ENCODE peak calls at places on chromosomes 16 and 17, in five cellular contexts. B is HEK293T, A is HepG2, E is H1, X is GM12878. O is an unnamed sample.

GRCh38 chr17:72008236-72008874 is 112.5 kb upstream of the SOX9 start:
- DNase-seq in E (no peak), X (no peak), B (no peak), A (no peak), O (no peak)

GRCh38 chr17:77602883-77603640 is 355.4 kb upstream of the TNRC6C start:
- DNase-seq in B (no peak), E (no peak), X (no peak), A (no peak), O (no peak)

GRCh38 chr16:54397190-54397835 is 110.7 kb upstream of the IRX3 start:
- DNase-seq in B (no peak), X (no peak), A (no peak), E (no peak), O (no peak)

GRCh38 chr16:23448392-23448791 is 4.6 kb downstream of the COG7 start:
- DNase-seq in A (no peak), B (no peak), X (no peak), E (no peak), O (no peak)

GRCh38 chr16:87531418-87531817 is 38.6 kb upstream of the ZCCHC14 start:
- DNase-seq in A (no peak), B (no peak), E (no peak), X (no peak), O (no peak)

GRCh38 chr17:80866050-80866793 is 125.4 kb upstream of the CHMP6 start:
- DNase-seq in B (peak), X (peak), A (peak), E (no peak), O (peak)

GRCh38 chr17:30005709-30006320 is 64.4 kb downstream of the EFCAB5 start:
- DNase-seq in E (no peak), B (no peak), A (peak), X (no peak), O (no peak)

GRCh38 chr17:859461-860195 is 77.5 kb downstream of the MRM3 start:
- DNase-seq in A (no peak), B (no peak), X (no peak), E (no peak), O (no peak)

GRCh38 chr16:67514382-67514828 is 14.2 kb upstream of the RIPOR1 start:
- DNase-seq in X (peak), A (peak), B (peak), E (no peak), O (peak)

GRCh38 chr17:79797492-79798295 is 817 bp upstream of the CBX8 start:
- DNase-seq in E (no peak), X (no peak), A (no peak), B (peak), O (no peak)

GRCh38 chr17:29212681-29213121 is 32.5 kb upstream of the MYO18A start:
- DNase-seq in A (peak), E (no peak), B (no peak), X (no peak), O (no peak)

GRCh38 chr16:48384305-48384981 is 770 bp downstream of the SIAH1 start:
- DNase-seq in X (no peak), A (peak), B (peak), E (no peak), O (no peak)

GRCh38 chr17:47279062-47279801 is 25.6 kb downstream of the ITGB3 start:
- DNase-seq in E (no peak), A (no peak), X (peak), B (no peak), O (no peak)

GRCh38 chr17:76541739-76542450 is 2.1 kb downstream of the PRCD start:
- DNase-seq in B (no peak), E (no peak), A (no peak), X (no peak), O (no peak)

GRCh38 chr16:82741073-82741615 is 114.4 kb downstream of the CDH13 start:
- DNase-seq in B (no peak), E (no peak), A (no peak), X (no peak), O (no peak)

GRCh38 chr16:66263973-66264310 is 102.5 kb upstream of the CDH5 start:
- DNase-seq in B (no peak), A (no peak), E (no peak), X (no peak), O (no peak)

GRCh38 chr17:7384489-7385081 is 3.7 kb downstream of the TNK1 start:
- DNase-seq in B (no peak), X (no peak), A (no peak), E (no peak), O (no peak)

GRCh38 chr16:19842758-19843157 is 41.9 kb downstream of the GPRC5B start:
- DNase-seq in A (no peak), E (no peak), B (no peak), X (no peak), O (no peak)

GRCh38 chr16:84537431-84538151 is 33.1 kb upstream of the MEAK7 start:
- DNase-seq in A (no peak), E (no peak), X (no peak), B (no peak), O (no peak)

GRCh38 chr16:68242926-68243858 is 2.0 kb upstream of the PLA2G15 start:
- DNase-seq in A (no peak), E (no peak), B (no peak), X (no peak), O (no peak)

GRCh38 chr17:6100891-6101290 is 30.7 kb downstream of the WSCD1 start:
- DNase-seq in B (no peak), A (no peak), X (no peak), E (no peak), O (no peak)

GRCh38 chr17:48594412-48595106 is 980 bp upstream of the HOXB5 start:
- DNase-seq in X (no peak), E (no peak), B (no peak), A (no peak), O (no peak)

GRCh38 chr17:10646393-10646990 is 10.6 kb downstream of the MYH3 start:
- DNase-seq in X (no peak), B (peak), E (no peak), A (peak), O (peak)

GRCh38 chr17:7403043-7403901 is 625 bp downstream of the TMEM256 start:
- DNase-seq in A (peak), E (no peak), B (peak), X (no peak), O (no peak)

GRCh38 chr17:29583324-29584248 is 5.9 kb downstream of the GIT1 start:
- DNase-seq in E (no peak), X (no peak), B (no peak), A (no peak), O (no peak)

GRCh38 chr16:51556694-51557327 is 405.7 kb upstream of the SALL1 start:
- DNase-seq in A (no peak), X (no peak), B (peak), E (no peak), O (no peak)

GRCh38 chr17:76643553-76644148 is at the start of gene ST6GALNAC1:
- DNase-seq in E (no peak), A (no peak), X (no peak), B (no peak), O (no peak)

GRCh38 chr16:53156516-53156915 is 101.7 kb downstream of the CHD9 start:
- DNase-seq in X (no peak), E (no peak), A (no peak), B (no peak), O (no peak)

GRCh38 chr17:58666858-58667267 is 25.0 kb downstream of the TEX14 start:
- DNase-seq in X (no peak), B (no peak), A (no peak), E (no peak), O (no peak)

GRCh38 chr17:50033316-50033715 is 22.6 kb upstream of the ITGA3 start:
- DNase-seq in X (no peak), B (no peak), E (no peak), A (no peak), O (no peak)

DNA sequence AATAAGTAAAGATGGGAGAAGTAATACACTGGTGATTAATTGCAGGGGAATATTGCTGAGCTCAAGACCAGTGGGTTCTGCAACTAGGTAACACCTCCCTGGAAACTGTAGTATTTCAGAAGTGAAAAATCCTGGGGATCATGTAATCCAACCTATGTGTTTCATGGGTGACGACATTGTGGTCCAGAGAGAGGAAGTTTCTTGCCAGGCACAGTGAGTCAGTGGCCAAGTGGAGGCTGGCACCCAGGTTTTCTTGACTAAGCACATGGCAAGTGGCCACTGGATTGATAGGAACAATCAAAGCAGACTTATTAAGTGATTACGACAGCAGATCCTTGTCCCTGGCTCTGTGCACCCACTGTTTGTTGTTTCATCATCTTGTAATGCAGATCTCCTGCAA is 14.6 kb upstream of the CIITA start:
- DNase-seq in A (no peak), B (no peak), X (no peak), E (no peak), O (no peak)
- TF ChIP-seq SUZ12 in A (no peak), B (no peak), X (no peak), E (no peak), O (no peak)

DNA sequence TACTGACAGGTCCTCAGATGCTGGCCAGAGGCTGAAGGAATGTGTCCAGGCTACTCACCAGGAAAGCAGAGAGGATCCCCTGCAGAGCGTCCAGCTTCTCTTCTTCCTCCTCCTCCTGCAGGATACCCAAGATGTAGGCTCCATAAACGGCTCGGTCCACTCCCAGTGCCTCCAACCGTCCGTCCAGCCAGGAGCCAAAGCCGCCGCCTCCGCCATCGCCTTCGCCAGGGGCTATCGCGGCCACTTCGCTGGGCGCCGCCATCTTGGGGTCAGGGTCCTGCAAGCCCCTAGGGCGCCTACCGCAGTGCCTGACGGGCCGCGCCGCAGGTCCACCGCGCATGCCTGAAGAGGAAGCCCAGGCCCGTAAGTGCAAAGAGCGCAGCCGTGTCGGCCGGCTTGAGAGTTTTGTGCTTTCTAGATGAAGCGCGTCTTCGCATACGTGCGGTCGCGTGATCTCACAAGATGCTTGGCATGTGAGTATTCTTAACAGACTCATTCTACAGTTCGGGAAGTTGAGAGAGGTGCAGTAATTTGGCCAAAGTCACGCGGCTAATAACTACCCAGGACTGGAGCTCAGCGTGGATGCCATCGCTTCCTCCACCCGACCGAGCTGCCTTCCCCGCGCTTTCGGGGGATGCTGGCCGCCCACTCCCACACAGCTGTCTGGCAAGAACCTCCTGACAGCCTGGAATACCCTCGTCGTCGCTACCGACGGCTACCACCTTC is at the start of gene CCDC43:
- DNase-seq in X (peak), B (peak), E (peak), A (peak), O (peak)
- TF ChIP-seq SUZ12 in X (no peak), B (no peak), E (no peak), A (no peak), O (no peak)

GRCh38 chr16:57070986-57071540 is 21.3 kb upstream of the CPNE2 start:
- DNase-seq in E (no peak), A (no peak), X (no peak), B (no peak), O (no peak)

GRCh38 chr16:57070424-57070823 is 22.0 kb upstream of the CPNE2 start:
- DNase-seq in X (no peak), E (no peak), A (no peak), B (no peak), O (no peak)

GRCh38 chr16:57069635-57070350 is 22.6 kb upstream of the CPNE2 start:
- DNase-seq in E (no peak), X (no peak), B (no peak), A (no peak), O (no peak)

GRCh38 chr16:57069053-57069452 is 23.3 kb upstream of the CPNE2 start:
- DNase-seq in E (no peak), A (no peak), B (no peak), X (no peak), O (no peak)

GRCh38 chr16:57071840-57072541 is 20.4 kb upstream of the CPNE2 start:
- DNase-seq in X (no peak), B (no peak), A (no peak), E (no peak), O (no peak)
- TF ChIP-seq SUZ12 in X (no peak), B (no peak), A (no peak), E (no peak), O (no peak)

GRCh38 chr16:8944113-8944765 is 19.5 kb downstream of the USP7 start:
- DNase-seq in E (no peak), B (no peak), A (no peak), X (peak), O (no peak)

GRCh38 chr16:8948831-8949230 is 14.9 kb downstream of the USP7 start:
- DNase-seq in A (no peak), X (no peak), B (no peak), E (no peak), O (no peak)

GRCh38 chr16:8948069-8948593 is 15.6 kb downstream of the USP7 start:
- DNase-seq in E (no peak), X (no peak), A (no peak), B (no peak), O (no peak)

GRCh38 chr16:8945626-8946296 is 17.9 kb downstream of the USP7 start:
- DNase-seq in A (no peak), B (no peak), E (no peak), X (no peak), O (no peak)

GRCh38 chr16:8946544-8946943 is 17.2 kb downstream of the USP7 start:
- DNase-seq in E (no peak), X (no peak), A (no peak), B (no peak), O (no peak)
- TF ChIP-seq SUZ12 in E (no peak), X (no peak), A (no peak), B (no peak), O (no peak)

DNA sequence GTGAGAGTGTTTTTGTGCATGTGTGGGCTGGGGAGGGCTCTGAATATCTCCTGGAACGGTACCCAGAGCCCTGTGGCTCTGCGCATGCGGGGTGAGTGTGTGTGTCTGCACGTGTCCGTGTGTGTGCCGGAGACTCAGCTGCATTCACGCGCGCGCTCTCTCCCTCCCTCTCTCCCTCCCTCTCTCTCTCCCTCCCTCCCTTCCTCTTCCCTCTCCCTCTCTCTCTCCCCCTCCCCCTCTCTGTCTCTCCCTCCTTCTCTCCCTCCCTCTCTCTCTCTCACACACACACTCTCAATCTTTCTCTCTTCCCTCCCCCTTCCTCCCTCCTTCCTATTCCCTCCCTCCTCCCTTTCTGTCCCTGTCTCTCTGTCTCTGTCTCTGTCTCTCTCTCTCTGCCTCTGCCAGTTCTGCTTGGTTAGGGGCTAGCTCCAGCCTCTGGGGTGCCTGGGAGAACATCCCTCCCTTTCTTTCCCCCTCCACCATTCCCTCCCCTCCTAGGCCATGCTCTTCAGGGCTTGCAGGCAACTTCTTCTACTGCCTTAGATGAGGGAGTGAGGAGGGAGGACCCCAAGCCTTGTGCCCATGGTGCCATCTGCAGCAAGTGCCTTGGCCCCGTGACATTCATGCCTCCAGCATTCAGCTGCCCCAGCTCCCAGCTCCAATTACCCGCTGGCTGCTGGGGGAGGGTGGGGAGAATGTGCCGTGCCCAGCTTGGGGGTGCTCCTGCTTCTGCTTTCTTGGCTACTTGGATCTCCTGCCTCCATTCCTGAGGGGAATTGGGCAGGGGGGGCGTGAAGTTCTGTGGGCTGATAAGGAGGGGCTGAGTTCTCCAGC is 6.4 kb downstream of the THRA start:
- DNase-seq in B (peak), E (no peak), A (no peak), X (peak), O (no peak)
- TF ChIP-seq SUZ12 in B (no peak), E (peak), A (no peak), X (no peak), O (no peak)

GRCh38 chr17:43003542-43004172 is 2.9 kb upstream of the IFI35 start:
- DNase-seq in X (no peak), E (no peak), B (no peak), A (peak), O (no peak)
- TF ChIP-seq SUZ12 in X (no peak), E (no peak), B (no peak), A (no peak), O (no peak)